ENCODE peak calls at places on chromosome 2, in four cellular contexts. P, X, I and D are unnamed samples.

GRCh38 chr2:239396881-239397681 is 3.7 kb downstream of the HDAC4 start:
- DNase-seq in P (no peak), I (peak; percentile 79), X (no peak), D (no peak)

GRCh38 chr2:62765619-62766376 is 60.3 kb downstream of the EHBP1 start:
- DNase-seq in P (no peak), X (no peak), I (no peak), D (no peak)

GRCh38 chr2:215161301-215161829 is 22.9 kb upstream of the ABCA12 start:
- DNase-seq in P (no peak), X (no peak), I (no peak), D (no peak)

GRCh38 chr2:219570924-219571310 is 422 bp downstream of the OBSL1 start:
- DNase-seq in I (no peak), P (no peak), X (no peak), D (no peak)

GRCh38 chr2:12897181-12897580 is 180.4 kb downstream of the TRIB2 start:
- DNase-seq in X (no peak), P (no peak), I (no peak), D (no peak)

GRCh38 chr2:136136921-136137320 is 19.0 kb upstream of the CXCR4 start:
- DNase-seq in X (no peak), I (no peak), P (no peak), D (no peak)

GRCh38 chr2:200432296-200432695 is 77.6 kb downstream of the KCTD18 start:
- DNase-seq in I (no peak), X (no peak), P (no peak), D (no peak)

GRCh38 chr2:109563294-109563693 is 50.5 kb downstream of the SEPTIN10 start:
- DNase-seq in P (no peak), X (no peak), I (no peak), D (no peak)

GRCh38 chr2:231780123-231780908 is 766 bp downstream of the PDE6D start:
- DNase-seq in P (no peak), X (no peak), I (peak; percentile 22), D (peak; percentile 51)

GRCh38 chr2:239049421-239050251 is 201.8 kb downstream of the TWIST2 start:
- DNase-seq in P (no peak), X (no peak), I (no peak), D (no peak)

GRCh38 chr2:101672047-101672446 is 25.5 kb upstream of the MAP4K4 start:
- DNase-seq in P (no peak), X (no peak), I (no peak), D (no peak)
- TF ChIP-seq CTCF in P (no peak), X (no peak), I (no peak), D (no peak)

GRCh38 chr2:237614151-237614720 is 13.2 kb upstream of the LRRFIP1 start:
- DNase-seq in X (no peak), P (no peak), I (peak; percentile 62), D (no peak)
- TF ChIP-seq CTCF in X (no peak), P (peak; percentile 20), I (no peak), D (no peak)

DNA sequence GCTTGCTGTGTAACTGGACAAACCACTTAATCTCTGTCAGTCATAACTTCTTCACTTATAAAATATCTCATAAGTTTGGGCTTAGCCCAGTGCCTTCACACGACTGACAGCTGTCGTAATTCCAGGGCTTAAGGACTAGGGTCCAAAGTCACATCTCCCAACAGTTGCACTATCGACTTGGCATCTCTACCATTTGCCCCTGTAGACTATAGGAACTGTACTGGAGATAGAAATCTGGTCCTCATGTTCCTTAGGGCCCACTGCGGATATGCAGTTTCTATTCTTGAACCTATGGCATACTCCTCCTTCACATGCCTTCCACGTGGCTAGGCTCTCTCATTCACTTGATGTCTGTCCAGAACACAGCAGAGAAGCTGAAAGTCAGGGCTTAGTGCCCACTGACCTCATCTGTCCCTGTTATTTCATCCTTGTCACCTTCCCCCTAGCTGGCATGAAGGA is 2.7 kb downstream of the ABHD1 start:
- DNase-seq in X (no peak), I (no peak), P (no peak), D (no peak)
- TF ChIP-seq CTCF in X (no peak), I (no peak), P (no peak), D (no peak)

GRCh38 chr2:126828471-126828870 is 70.2 kb upstream of the TEX51 start:
- DNase-seq in P (no peak), I (no peak), X (no peak), D (no peak)
- TF ChIP-seq CTCF in P (no peak), I (no peak), X (no peak), D (no peak)

GRCh38 chr2:28407976-28408690 is 15.5 kb downstream of the FOSL2 start:
- DNase-seq in X (no peak), I (no peak), P (no peak), D (no peak)

GRCh38 chr2:28407131-28407975 is 14.7 kb downstream of the FOSL2 start:
- DNase-seq in X (no peak), P (no peak), I (no peak), D (no peak)

GRCh38 chr2:28405537-28405936 is 12.9 kb downstream of the FOSL2 start:
- DNase-seq in X (no peak), P (no peak), I (no peak), D (no peak)

GRCh38 chr2:28404086-28404485 is 11.4 kb downstream of the FOSL2 start:
- DNase-seq in P (no peak), I (no peak), X (no peak), D (no peak)

DNA sequence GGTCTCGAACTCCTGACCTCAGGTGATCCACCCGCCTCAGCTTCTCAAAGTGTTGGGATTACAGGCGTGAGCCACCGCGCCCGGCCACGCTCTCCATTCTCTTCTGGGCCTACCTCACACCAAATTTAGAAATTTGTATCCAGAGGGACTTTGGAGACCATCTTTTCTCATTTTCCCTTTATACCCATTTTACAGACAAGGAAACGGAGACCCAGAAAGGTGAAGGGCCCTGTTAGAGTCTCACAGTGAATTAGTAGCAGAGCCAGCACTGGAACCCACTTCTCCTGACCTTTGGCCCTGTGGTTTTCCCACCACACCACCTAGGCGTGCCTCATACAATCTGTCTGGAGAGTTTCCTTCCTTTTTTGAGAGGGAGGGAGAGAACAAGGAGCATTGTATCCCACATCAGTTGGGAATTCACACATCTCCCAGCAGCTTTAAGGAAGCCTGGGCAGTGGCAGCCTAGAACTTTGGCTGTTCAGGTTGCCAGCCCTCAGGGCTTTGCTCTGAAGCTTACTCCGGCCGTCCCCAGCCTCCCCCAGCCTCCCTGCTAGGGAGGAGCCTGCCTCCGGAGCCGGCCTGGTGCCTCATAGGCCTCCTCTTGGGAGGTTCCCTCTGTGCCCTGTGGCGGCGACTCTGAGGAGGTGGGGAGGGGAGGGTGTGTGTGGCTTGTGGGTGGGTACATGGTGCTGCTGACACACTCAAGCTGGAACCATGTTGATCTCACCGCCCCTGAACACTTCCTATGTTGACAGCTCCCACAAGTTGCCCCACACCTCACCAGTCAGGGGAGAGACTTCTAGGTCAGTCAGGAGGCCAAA is 13.8 kb downstream of the FOSL2 start:
- DNase-seq in X (no peak), I (peak; percentile 77), P (no peak), D (no peak)
- TF ChIP-seq CTCF in X (no peak), I (no peak), P (no peak), D (no peak)